ENCODE peak calls at places on chromosomes 4 and X, in four cellular contexts. One of them, this sample, is unnamed.

GRCh38 chr4:122711893-122712292 is 20.6 kb upstream of the BBS12 start:
- DNase-seq in HepG2: no peak
- DNase-seq in GM12878: no peak
- DNase-seq in K562: no peak
- DNase-seq in this sample: no peak

GRCh38 chrX:70046978-70047377 is 2.8 kb downstream of the AWAT2 start:
- DNase-seq in GM12878: no peak
- DNase-seq in HepG2: no peak
- DNase-seq in K562: no peak
- DNase-seq in this sample: no peak

GRCh38 chr4:185717018-185717726 is 94.8 kb downstream of the SORBS2 start:
- DNase-seq in GM12878: no peak
- DNase-seq in HepG2: no peak
- DNase-seq in K562: no peak
- DNase-seq in this sample: no peak

GRCh38 chrX:29143356-29143755 is 556.1 kb downstream of the IL1RAPL1 start:
- DNase-seq in GM12878: no peak
- DNase-seq in K562: no peak
- DNase-seq in HepG2: no peak
- DNase-seq in this sample: no peak

GRCh38 chr4:27986476-27986875 is 1125.8 kb downstream of the STIM2 start:
- DNase-seq in HepG2: no peak
- DNase-seq in GM12878: no peak
- DNase-seq in K562: no peak
- DNase-seq in this sample: no peak

GRCh38 chr4:45453258-45453841 is 670.5 kb downstream of the GABRG1 start:
- DNase-seq in HepG2: peak; percentile 18
- DNase-seq in GM12878: no peak
- DNase-seq in K562: no peak
- DNase-seq in this sample: peak; percentile 9

GRCh38 chr4:142648378-142648777 is 197.7 kb downstream of the INPP4B start:
- DNase-seq in GM12878: no peak
- DNase-seq in HepG2: no peak
- DNase-seq in K562: no peak
- DNase-seq in this sample: no peak

GRCh38 chr4:137015759-137016409 is 516.4 kb downstream of the PCDH18 start:
- DNase-seq in K562: no peak
- DNase-seq in GM12878: no peak
- DNase-seq in HepG2: no peak
- DNase-seq in this sample: peak; percentile 23

GRCh38 chr4:174214102-174214878 is 69.2 kb downstream of the FBXO8 start:
- DNase-seq in K562: no peak
- DNase-seq in GM12878: no peak
- DNase-seq in HepG2: no peak
- DNase-seq in this sample: no peak

GRCh38 chrX:66914082-66914481 is 275.2 kb upstream of the EDA2R start:
- DNase-seq in HepG2: peak; percentile 0
- DNase-seq in GM12878: no peak
- DNase-seq in K562: no peak
- DNase-seq in this sample: peak; percentile 6

GRCh38 chrX:47264507-47265173 is 31.8 kb downstream of the USP11 start:
- DNase-seq in HepG2: peak; percentile 38
- DNase-seq in K562: peak; percentile 11
- DNase-seq in GM12878: no peak
- DNase-seq in this sample: no peak
- TF ChIP-seq SP1 in HepG2: no peak
- TF ChIP-seq SP1 in K562: no peak
- TF ChIP-seq SP1 in GM12878: no peak
- TF ChIP-seq SP1 in this sample: no peak

GRCh38 chr4:2402453-2402852 is 16.0 kb downstream of the ZFYVE28 start:
- DNase-seq in K562: no peak
- DNase-seq in HepG2: no peak
- DNase-seq in GM12878: no peak
- DNase-seq in this sample: no peak
- TF ChIP-seq FOXM1 in K562: no peak
- TF ChIP-seq FOXM1 in HepG2: no peak
- TF ChIP-seq FOXM1 in GM12878: no peak
- TF ChIP-seq FOXM1 in this sample: no peak

GRCh38 chr4:95289028-95289634 is 259.6 kb downstream of the UNC5C start:
- DNase-seq in HepG2: no peak
- DNase-seq in GM12878: no peak
- DNase-seq in K562: peak; percentile 75
- DNase-seq in this sample: no peak
- TF ChIP-seq SP1 in HepG2: no peak
- TF ChIP-seq SP1 in GM12878: no peak
- TF ChIP-seq SP1 in K562: no peak
- TF ChIP-seq SP1 in this sample: no peak

GRCh38 chr4:159096434-159096833 is 6.4 kb upstream of the RAPGEF2 start:
- DNase-seq in K562: no peak
- DNase-seq in GM12878: no peak
- DNase-seq in HepG2: no peak
- DNase-seq in this sample: no peak

GRCh38 chr4:159097785-159098184 is 5.1 kb upstream of the RAPGEF2 start:
- DNase-seq in K562: no peak
- DNase-seq in HepG2: no peak
- DNase-seq in GM12878: no peak
- DNase-seq in this sample: no peak

GRCh38 chr4:159101983-159102622 is 776 bp upstream of the RAPGEF2 start:
- DNase-seq in GM12878: no peak
- DNase-seq in HepG2: no peak
- DNase-seq in K562: no peak
- DNase-seq in this sample: no peak

GRCh38 chr4:159097144-159097543 is 5.7 kb upstream of the RAPGEF2 start:
- DNase-seq in GM12878: no peak
- DNase-seq in K562: no peak
- DNase-seq in HepG2: no peak
- DNase-seq in this sample: no peak

DNA sequence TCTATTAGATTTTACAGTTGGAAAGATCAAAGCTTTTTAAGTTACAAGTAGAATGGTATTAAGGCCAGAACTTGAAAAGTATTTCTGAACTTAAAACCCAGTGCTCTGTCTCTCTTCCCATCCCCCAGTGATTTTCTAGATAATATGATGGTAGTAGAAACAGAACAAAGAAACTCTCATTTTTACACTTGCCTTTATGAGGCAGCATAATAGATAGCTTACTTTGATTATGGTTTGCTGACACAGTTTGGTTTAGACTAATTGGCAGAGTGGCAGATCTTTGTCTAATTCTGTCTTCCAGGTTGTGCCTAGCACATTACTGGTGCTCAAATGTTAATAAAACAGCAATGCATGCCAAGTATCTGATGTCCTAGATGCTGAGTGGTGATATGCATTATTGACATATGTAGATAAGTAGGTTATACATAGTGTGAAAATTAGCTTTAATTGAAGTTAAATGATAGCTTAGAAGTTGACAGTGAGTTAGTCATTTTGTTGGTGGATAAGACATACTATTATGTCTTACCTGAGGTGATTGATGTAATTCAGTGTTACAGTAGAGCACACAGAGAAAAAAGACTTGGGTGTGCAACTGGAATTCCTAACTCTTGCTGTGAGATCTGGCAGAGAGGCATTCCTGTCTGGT is 4.3 kb upstream of the RAPGEF2 start:
- DNase-seq in K562: no peak
- DNase-seq in GM12878: no peak
- DNase-seq in HepG2: no peak
- DNase-seq in this sample: no peak
- TF ChIP-seq FOXM1 in K562: no peak
- TF ChIP-seq FOXM1 in GM12878: no peak
- TF ChIP-seq FOXM1 in HepG2: no peak
- TF ChIP-seq FOXM1 in this sample: no peak

DNA sequence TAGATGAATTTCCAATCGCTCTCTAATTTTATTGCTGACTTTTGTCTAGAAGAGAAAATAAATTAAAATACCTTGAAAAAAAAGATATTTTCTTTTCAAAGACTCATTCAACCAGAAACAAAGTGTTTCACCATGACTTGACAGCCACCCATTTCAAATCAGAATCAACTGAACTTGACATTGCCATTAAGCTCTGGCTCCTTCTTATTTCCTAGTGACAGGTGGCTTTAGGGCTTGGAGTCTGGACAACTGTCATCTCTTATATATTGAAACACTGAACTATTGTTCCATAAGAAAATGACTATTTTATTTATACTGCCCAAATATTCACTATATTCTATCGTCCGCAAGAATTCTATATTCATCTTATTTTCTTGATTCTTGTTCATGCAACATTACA is 229.2 kb downstream of the SLC39A8 start:
- DNase-seq in K562: no peak
- DNase-seq in HepG2: no peak
- DNase-seq in GM12878: no peak
- DNase-seq in this sample: no peak
- TF ChIP-seq SP1 in K562: no peak
- TF ChIP-seq SP1 in HepG2: no peak
- TF ChIP-seq SP1 in GM12878: no peak
- TF ChIP-seq SP1 in this sample: no peak

GRCh38 chrX:137432609-137433008 is 133.3 kb upstream of the ZIC3 start:
- DNase-seq in GM12878: no peak
- DNase-seq in HepG2: peak; percentile 0
- DNase-seq in K562: peak; percentile 18
- DNase-seq in this sample: peak; percentile 52
- TF ChIP-seq FOXM1 in GM12878: no peak
- TF ChIP-seq FOXM1 in HepG2: no peak
- TF ChIP-seq FOXM1 in K562: no peak
- TF ChIP-seq FOXM1 in this sample: no peak